ENCODE peak calls at places on chromosomes 5 and 9, in four cellular contexts. One of them, this sample, is unnamed.

GRCh38 chr9:18490591-18491370 is 16.8 kb downstream of the ADAMTSL1 start:
- DNase-seq in thyroid gland: no peak
- DNase-seq in IMR-90: peak
- DNase-seq in H54: peak
- DNase-seq in this sample: no peak

GRCh38 chr9:37100317-37100716 is 20.1 kb upstream of the ZCCHC7 start:
- DNase-seq in IMR-90: peak
- DNase-seq in H54: no peak
- DNase-seq in thyroid gland: no peak
- DNase-seq in this sample: no peak

GRCh38 chr9:83060557-83060956 is 2.4 kb downstream of the RASEF start:
- DNase-seq in thyroid gland: no peak
- DNase-seq in IMR-90: no peak
- DNase-seq in H54: no peak
- DNase-seq in this sample: peak

GRCh38 chr9:131266301-131267229 is 9.7 kb downstream of the FAM78A start:
- DNase-seq in H54: no peak
- DNase-seq in IMR-90: no peak
- DNase-seq in thyroid gland: peak
- DNase-seq in this sample: no peak

GRCh38 chr5:144191998-144192397 is 21.3 kb downstream of the KCTD16 start:
- DNase-seq in H54: peak
- DNase-seq in IMR-90: peak
- DNase-seq in thyroid gland: no peak
- DNase-seq in this sample: no peak

GRCh38 chr9:129234491-129234890 is 56.4 kb upstream of the IER5L start:
- DNase-seq in H54: no peak
- DNase-seq in thyroid gland: no peak
- DNase-seq in IMR-90: no peak
- DNase-seq in this sample: no peak

GRCh38 chr9:136714096-136714875 is 1.9 kb downstream of the DIPK1B start:
- DNase-seq in H54: no peak
- DNase-seq in thyroid gland: no peak
- DNase-seq in IMR-90: no peak
- DNase-seq in this sample: no peak

GRCh38 chr5:107985144-107985543 is 314.4 kb upstream of the EFNA5 start:
- DNase-seq in H54: no peak
- DNase-seq in IMR-90: no peak
- DNase-seq in thyroid gland: peak
- DNase-seq in this sample: peak

GRCh38 chr5:139385061-139385889 is 2.2 kb upstream of the SLC23A1 start:
- DNase-seq in H54: no peak
- DNase-seq in IMR-90: no peak
- DNase-seq in thyroid gland: no peak
- DNase-seq in this sample: peak

GRCh38 chr9:503331-503730 is 288.7 kb downstream of the DOCK8 start:
- DNase-seq in H54: no peak
- DNase-seq in IMR-90: no peak
- DNase-seq in thyroid gland: no peak
- DNase-seq in this sample: no peak

GRCh38 chr9:504921-505821 is 290.5 kb downstream of the DOCK8 start:
- DNase-seq in H54: no peak
- DNase-seq in IMR-90: no peak
- DNase-seq in thyroid gland: peak
- DNase-seq in this sample: peak

GRCh38 chr9:503881-504852 is 289.5 kb downstream of the DOCK8 start:
- DNase-seq in H54: peak
- DNase-seq in thyroid gland: peak
- DNase-seq in IMR-90: peak
- DNase-seq in this sample: peak
- TF ChIP-seq POLR2A in H54: no peak
- TF ChIP-seq POLR2A in thyroid gland: peak
- TF ChIP-seq POLR2A in IMR-90: no peak
- TF ChIP-seq POLR2A in this sample: no peak

DNA sequence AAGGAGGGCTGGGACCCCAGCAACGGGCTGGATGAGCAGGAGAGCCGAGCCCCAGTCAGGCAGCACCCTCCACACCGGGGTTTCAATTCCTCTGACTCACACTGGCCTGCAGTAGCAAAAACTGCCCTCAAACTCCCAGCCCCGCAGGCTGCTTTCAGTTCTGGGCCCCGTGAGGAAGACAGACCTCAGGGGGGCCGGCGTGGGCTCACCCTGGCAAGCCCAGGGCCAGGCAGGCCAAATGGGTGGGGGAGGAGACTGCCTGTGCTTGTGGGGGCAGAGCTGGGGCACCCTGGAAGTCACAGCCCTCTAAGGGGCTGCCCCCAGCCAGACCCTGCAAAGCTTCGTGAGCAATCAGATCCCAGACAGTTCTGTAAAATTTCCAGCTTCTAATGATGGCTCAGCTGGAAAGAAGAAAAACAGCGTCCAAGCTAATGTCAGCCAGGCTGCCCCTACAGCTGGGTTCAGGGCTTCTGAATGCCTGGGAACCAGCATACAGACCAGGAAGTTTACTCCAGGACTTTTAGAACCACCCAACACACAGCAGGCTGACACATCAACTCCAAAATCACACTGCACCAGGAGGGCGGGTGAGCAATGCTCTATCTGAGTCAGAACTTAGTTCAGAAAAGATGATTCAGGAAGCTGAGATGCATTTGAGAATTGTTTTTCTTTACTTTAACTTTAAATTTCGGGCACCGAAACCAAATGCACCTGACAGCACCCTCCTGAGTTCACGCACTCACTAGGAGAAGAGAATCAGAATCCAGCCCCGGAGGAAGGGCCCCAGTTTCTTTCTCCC is 34.7 kb downstream of the LPCAT1 start:
- DNase-seq in IMR-90: peak
- DNase-seq in thyroid gland: no peak
- DNase-seq in H54: peak
- DNase-seq in this sample: no peak
- TF ChIP-seq POLR2A in IMR-90: no peak
- TF ChIP-seq POLR2A in thyroid gland: no peak
- TF ChIP-seq POLR2A in H54: no peak
- TF ChIP-seq POLR2A in this sample: no peak

GRCh38 chr9:101442248-101443136 is 6.9 kb upstream of the ALDOB start:
- DNase-seq in thyroid gland: no peak
- DNase-seq in H54: no peak
- DNase-seq in IMR-90: no peak
- DNase-seq in this sample: peak

GRCh38 chr9:101446732-101447131 is 11.2 kb upstream of the ALDOB start:
- DNase-seq in IMR-90: no peak
- DNase-seq in H54: no peak
- DNase-seq in thyroid gland: no peak
- DNase-seq in this sample: no peak

GRCh38 chr9:101440714-101441230 is 5.2 kb upstream of the ALDOB start:
- DNase-seq in H54: no peak
- DNase-seq in IMR-90: no peak
- DNase-seq in thyroid gland: no peak
- DNase-seq in this sample: no peak

GRCh38 chr9:101445353-101446029 is 9.9 kb upstream of the ALDOB start:
- DNase-seq in IMR-90: peak
- DNase-seq in thyroid gland: no peak
- DNase-seq in H54: no peak
- DNase-seq in this sample: no peak

GRCh38 chr9:101443358-101443757 is 7.8 kb upstream of the ALDOB start:
- DNase-seq in IMR-90: no peak
- DNase-seq in thyroid gland: no peak
- DNase-seq in H54: no peak
- DNase-seq in this sample: peak
- TF ChIP-seq POLR2A in IMR-90: no peak
- TF ChIP-seq POLR2A in thyroid gland: no peak
- TF ChIP-seq POLR2A in H54: no peak
- TF ChIP-seq POLR2A in this sample: no peak

DNA sequence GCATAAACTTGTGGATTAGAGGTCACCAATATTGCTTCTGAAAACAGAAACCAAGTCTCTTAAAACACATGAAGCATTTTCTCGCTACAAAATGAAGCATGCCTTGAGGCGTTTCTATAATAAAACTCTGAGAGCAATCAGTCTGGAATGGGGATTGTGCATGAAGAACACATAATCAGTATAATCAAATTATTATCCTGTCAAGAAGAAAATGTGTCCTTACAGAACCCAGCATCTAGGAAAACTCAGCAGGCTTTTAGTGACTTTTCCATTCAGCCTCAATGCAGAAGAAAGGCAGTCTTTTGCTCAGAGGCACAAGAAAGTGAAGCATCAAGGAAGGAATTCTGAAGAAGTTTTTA is 121.9 kb downstream of the CDH18 start:
- DNase-seq in H54: no peak
- DNase-seq in thyroid gland: no peak
- DNase-seq in IMR-90: no peak
- DNase-seq in this sample: no peak
- TF ChIP-seq POLR2A in H54: no peak
- TF ChIP-seq POLR2A in thyroid gland: no peak
- TF ChIP-seq POLR2A in IMR-90: no peak
- TF ChIP-seq POLR2A in this sample: no peak

GRCh38 chr5:173686950-173687349 is 70.5 kb upstream of the BOD1 start:
- DNase-seq in H54: no peak
- DNase-seq in thyroid gland: no peak
- DNase-seq in IMR-90: no peak
- DNase-seq in this sample: no peak

GRCh38 chr5:173688708-173689107 is 72.3 kb upstream of the BOD1 start:
- DNase-seq in thyroid gland: peak
- DNase-seq in H54: no peak
- DNase-seq in IMR-90: no peak
- DNase-seq in this sample: no peak

GRCh38 chr5:173689713-173690360 is 73.4 kb upstream of the BOD1 start:
- DNase-seq in thyroid gland: peak
- DNase-seq in IMR-90: no peak
- DNase-seq in H54: no peak
- DNase-seq in this sample: peak

GRCh38 chr5:173691931-173692330 is 75.5 kb upstream of the BOD1 start:
- DNase-seq in H54: no peak
- DNase-seq in thyroid gland: no peak
- DNase-seq in IMR-90: no peak
- DNase-seq in this sample: no peak

GRCh38 chr5:173689171-173689676 is 72.8 kb upstream of the BOD1 start:
- DNase-seq in H54: no peak
- DNase-seq in thyroid gland: no peak
- DNase-seq in IMR-90: no peak
- DNase-seq in this sample: peak
- TF ChIP-seq POLR2A in H54: no peak
- TF ChIP-seq POLR2A in thyroid gland: no peak
- TF ChIP-seq POLR2A in IMR-90: no peak
- TF ChIP-seq POLR2A in this sample: no peak

GRCh38 chr9:35073276-35073607 is 817 bp upstream of the VCP start:
- DNase-seq in thyroid gland: no peak
- DNase-seq in IMR-90: peak
- DNase-seq in H54: no peak
- DNase-seq in this sample: no peak

GRCh38 chr9:35074141-35074540 is 1.7 kb upstream of the VCP start:
- DNase-seq in IMR-90: no peak
- DNase-seq in H54: no peak
- DNase-seq in thyroid gland: no peak
- DNase-seq in this sample: no peak

GRCh38 chr9:35070823-35071813 is 1.3 kb downstream of the VCP start:
- DNase-seq in thyroid gland: peak
- DNase-seq in IMR-90: peak
- DNase-seq in H54: peak
- DNase-seq in this sample: peak

GRCh38 chr9:35071814-35072460 is 488 bp downstream of the VCP start:
- DNase-seq in IMR-90: peak
- DNase-seq in H54: peak
- DNase-seq in thyroid gland: peak
- DNase-seq in this sample: peak

DNA sequence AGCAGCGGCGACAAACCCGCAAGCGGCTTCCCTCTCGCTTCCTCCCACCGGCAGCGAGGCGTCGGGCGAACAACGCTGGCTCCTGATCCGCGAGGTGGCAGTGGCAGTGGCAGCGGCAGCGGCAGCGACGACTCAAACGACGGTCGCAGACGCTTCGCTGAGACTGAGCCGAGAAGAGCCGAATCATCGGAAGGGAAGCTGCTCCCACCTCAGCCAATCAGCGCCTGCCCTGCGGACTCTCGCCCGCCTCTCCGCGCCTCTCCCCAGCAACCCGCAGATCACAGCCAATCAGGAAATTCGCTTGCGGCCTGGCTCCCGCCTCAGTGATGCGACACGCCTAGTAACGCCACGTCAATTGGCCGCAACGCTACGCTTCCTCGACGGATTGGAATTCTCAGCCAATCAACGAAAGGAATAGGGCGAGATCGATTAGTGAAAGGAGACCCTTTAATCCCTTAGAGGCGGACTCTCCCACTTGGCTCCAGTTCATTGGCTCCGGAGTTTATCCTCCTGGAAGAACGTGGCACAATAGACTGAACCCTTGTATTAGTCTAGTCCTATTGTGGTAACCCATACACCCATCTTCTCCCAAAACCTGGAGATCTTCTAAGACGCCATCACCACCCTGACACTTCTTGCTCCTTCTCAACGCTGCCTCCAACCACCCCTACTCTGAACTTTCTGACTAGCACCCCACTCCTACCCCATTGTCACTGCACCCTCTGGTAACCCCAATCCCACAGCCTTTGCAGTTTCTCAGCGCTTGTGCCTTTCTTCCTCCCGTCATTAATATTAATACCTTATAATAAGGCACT is at the start of gene VCP:
- DNase-seq in thyroid gland: peak
- DNase-seq in IMR-90: peak
- DNase-seq in H54: peak
- DNase-seq in this sample: peak
- TF ChIP-seq POLR2A in thyroid gland: peak
- TF ChIP-seq POLR2A in IMR-90: peak
- TF ChIP-seq POLR2A in H54: peak
- TF ChIP-seq POLR2A in this sample: no peak

DNA sequence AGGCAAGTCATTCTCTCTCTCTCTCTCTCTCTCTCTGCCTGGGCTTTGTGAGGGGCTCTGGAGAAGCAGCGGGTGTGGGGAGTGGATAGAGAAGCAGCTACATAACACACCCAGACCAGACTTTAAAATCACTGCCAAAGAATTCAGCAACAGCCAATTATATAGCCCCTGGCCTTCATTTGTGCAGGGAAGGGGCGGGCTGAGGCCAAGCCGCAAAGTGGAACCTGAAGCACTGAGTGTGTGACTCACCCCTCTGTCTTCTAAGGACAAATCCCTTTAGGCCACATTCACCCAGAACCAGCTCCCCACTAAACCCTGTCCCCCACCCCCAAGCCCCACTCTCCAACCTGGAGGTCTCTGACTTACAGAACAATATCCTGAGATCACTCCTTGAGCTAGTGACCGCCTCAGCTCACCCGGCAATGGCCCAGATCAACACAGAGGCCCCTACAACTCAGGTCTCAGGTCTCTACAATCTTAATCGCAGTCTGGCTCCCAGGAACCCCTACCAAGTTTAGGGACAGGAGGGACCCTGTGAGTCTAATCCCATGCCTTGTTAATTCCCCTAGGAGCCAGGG is 6.0 kb downstream of the B4GALT1 start:
- DNase-seq in H54: peak
- DNase-seq in IMR-90: peak
- DNase-seq in thyroid gland: peak
- DNase-seq in this sample: peak
- TF ChIP-seq POLR2A in H54: no peak
- TF ChIP-seq POLR2A in IMR-90: peak
- TF ChIP-seq POLR2A in thyroid gland: peak
- TF ChIP-seq POLR2A in this sample: no peak

This sample was measured in stomach.